ENCODE peak calls at places on chromosomes 12 and 14, in five cellular contexts. H, S, L, E and Y are unnamed samples.

GRCh38 chr12:120783197-120783596 is 57.6 kb downstream of the ACADS start:
- DNase-seq in H (peak; percentile 75), S (no peak), L (no peak), E (peak; percentile 20), Y (no peak)

GRCh38 chr12:64670039-64670438 is 59.7 kb downstream of the RASSF3 start:
- DNase-seq in H (no peak), S (no peak), L (no peak), E (no peak), Y (peak; percentile 39)

GRCh38 chr14:84937449-84937848 is 592.5 kb upstream of the FLRT2 start:
- DNase-seq in H (no peak), S (no peak), L (no peak), E (no peak), Y (no peak)

GRCh38 chr12:55997535-55997859 is 421 bp downstream of the SUOX start:
- DNase-seq in H (no peak), S (no peak), L (no peak), E (no peak), Y (no peak)

GRCh38 chr12:118418385-118419057 is 42.2 kb downstream of the SUDS3 start:
- DNase-seq in H (no peak), S (no peak), L (no peak), E (peak; percentile 9), Y (no peak)

GRCh38 chr14:61374284-61374683 is 52.9 kb downstream of the PRKCH start:
- DNase-seq in H (no peak), S (no peak), L (no peak), E (no peak), Y (no peak)

GRCh38 chr12:124036117-124037109 is 63.4 kb downstream of the ZNF664 start:
- DNase-seq in H (peak; percentile 72), S (peak; percentile 33), L (peak; percentile 7), E (peak; percentile 50), Y (peak; percentile 23)

GRCh38 chr12:112798019-112798760 is 6.6 kb downstream of the RPH3A start:
- DNase-seq in H (no peak), S (no peak), L (no peak), E (no peak), Y (no peak)

GRCh38 chr12:49059385-49060232 is 985 bp downstream of the KMT2D start:
- DNase-seq in H (peak; percentile 57), S (no peak), L (no peak), E (peak; percentile 15), Y (no peak)

GRCh38 chr12:46843811-46844210 is 18.0 kb upstream of the SLC38A4 start:
- DNase-seq in H (peak; percentile 57), S (no peak), L (no peak), E (peak; percentile 81), Y (no peak)

GRCh38 chr12:99558113-99558512 is 89.4 kb upstream of the GARIN6 start:
- DNase-seq in H (no peak), S (no peak), L (no peak), E (no peak), Y (no peak)

GRCh38 chr12:99722690-99723486 is 75.3 kb downstream of the GARIN6 start:
- DNase-seq in H (no peak), S (no peak), L (no peak), E (no peak), Y (no peak)

GRCh38 chr12:94147377-94147990 is 893 bp upstream of the PLXNC1 start:
- DNase-seq in H (no peak), S (no peak), L (no peak), E (no peak), Y (no peak)

GRCh38 chr14:67620217-67620789 is 583 bp downstream of the ARG2 start:
- DNase-seq in H (peak; percentile 49), S (peak; percentile 13), L (no peak), E (no peak), Y (peak; percentile 51)

GRCh38 chr14:56005580-56006053 is 112.6 kb upstream of the PELI2 start:
- DNase-seq in H (no peak), S (no peak), L (no peak), E (peak; percentile 58), Y (no peak)

GRCh38 chr12:49962861-49963765 is 1.4 kb downstream of the AQP5 start:
- DNase-seq in H (peak; percentile 41), S (peak; percentile 77), L (no peak), E (peak; percentile 5), Y (no peak)

GRCh38 chr12:57863676-57864075 is 17.1 kb upstream of the CTDSP2 start:
- DNase-seq in H (no peak), S (no peak), L (no peak), E (no peak), Y (no peak)

GRCh38 chr14:35340616-35341453 is 48.7 kb downstream of the PSMA6 start:
- DNase-seq in H (no peak), S (no peak), L (no peak), E (no peak), Y (no peak)

GRCh38 chr12:123741937-123742572 is 20.0 kb upstream of the DNAH10 start:
- DNase-seq in H (no peak), S (no peak), L (no peak), E (no peak), Y (peak; percentile 35)

GRCh38 chr12:111488271-111488670 is 82.5 kb downstream of the SH2B3 start:
- DNase-seq in H (no peak), S (peak; percentile 30), L (no peak), E (no peak), Y (no peak)

GRCh38 chr14:100534528-100535286 is 52.5 kb downstream of the BEGAIN start:
- DNase-seq in H (peak; percentile 29), S (no peak), L (no peak), E (no peak), Y (no peak)

GRCh38 chr14:32825058-32825457 is 113.6 kb upstream of the NPAS3 start:
- DNase-seq in H (no peak), S (no peak), L (no peak), E (no peak), Y (no peak)

GRCh38 chr14:95535226-95536021 is 574 bp downstream of the GLRX5 start:
- DNase-seq in H (no peak), S (peak; percentile 37), L (no peak), E (no peak), Y (no peak)

GRCh38 chr12:54273981-54274380 is 5.9 kb downstream of the CBX5 start:
- DNase-seq in H (no peak), S (no peak), L (no peak), E (no peak), Y (no peak)

GRCh38 chr12:10331642-10332239 is 24.1 kb downstream of the KLRD1 start:
- DNase-seq in H (peak; percentile 75), S (no peak), L (no peak), E (peak; percentile 57), Y (peak; percentile 48)

GRCh38 chr12:78885466-78885865 is 20.9 kb downstream of the SYT1 start:
- DNase-seq in H (no peak), S (no peak), L (no peak), E (no peak), Y (no peak)

DNA sequence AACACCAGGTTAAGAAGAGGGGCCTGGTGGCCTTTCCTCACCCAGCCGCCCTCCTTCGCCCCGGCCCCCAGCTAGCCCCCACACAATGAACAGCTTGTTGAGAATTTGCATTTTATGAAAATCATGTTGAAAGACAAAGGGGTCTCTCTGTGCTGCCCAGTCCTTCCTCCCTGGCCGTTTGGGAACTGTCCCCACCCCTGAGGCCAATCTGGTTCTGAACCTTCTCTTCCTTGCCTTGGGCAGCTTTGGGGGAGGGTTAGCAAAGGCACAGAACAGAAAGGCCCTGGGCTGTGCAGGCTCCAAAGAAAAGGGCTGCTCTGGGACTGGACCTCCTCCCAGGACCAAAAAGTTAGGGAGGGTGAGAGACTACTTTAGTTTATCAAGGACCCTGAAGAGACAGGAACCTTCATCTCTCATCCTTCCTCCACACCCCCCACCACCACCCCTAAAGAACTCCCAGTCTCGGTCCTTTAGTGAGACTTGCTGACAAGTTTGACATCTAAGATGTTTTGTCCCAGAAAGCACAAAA is 1.3 kb downstream of the TAMALIN start:
- DNase-seq in H (no peak), S (no peak), L (no peak), E (no peak), Y (no peak)
- H3K4me3 ChIP-seq in H (peak overlapping the region; percentile 44), S (peak overlapping the region; percentile 54), L (peak overlapping the region; percentile 18), E (peak overlapping the region; percentile 63), Y (peak overlapping the region; percentile 71)

GRCh38 chr12:25740617-25741016 is 187.5 kb upstream of the LMNTD1 start:
- DNase-seq in H (no peak), S (no peak), L (no peak), E (no peak), Y (no peak)
- H3K4me3 ChIP-seq in H (no peak overlapping the region), S (no peak overlapping the region), L (no peak overlapping the region), E (no peak overlapping the region), Y (no peak overlapping the region)

GRCh38 chr14:22561366-22561660 is 27.7 kb downstream of the DAD1 start:
- DNase-seq in H (no peak), S (no peak), L (no peak), E (no peak), Y (no peak)

GRCh38 chr14:22564463-22564862 is 24.6 kb downstream of the DAD1 start:
- DNase-seq in H (no peak), S (no peak), L (no peak), E (no peak), Y (no peak)

GRCh38 chr14:22563987-22564386 is 25.0 kb downstream of the DAD1 start:
- DNase-seq in H (no peak), S (no peak), L (no peak), E (no peak), Y (no peak)

GRCh38 chr14:22560638-22561365 is 28.2 kb downstream of the DAD1 start:
- DNase-seq in H (no peak), S (no peak), L (no peak), E (no peak), Y (no peak)

GRCh38 chr14:22561661-22562579 is 27.1 kb downstream of the DAD1 start:
- DNase-seq in H (no peak), S (no peak), L (peak; percentile 71), E (no peak), Y (peak; percentile 67)
- H3K4me3 ChIP-seq in H (no peak overlapping the region), S (no peak overlapping the region), L (peak overlapping the region; percentile 62), E (no peak overlapping the region), Y (peak overlapping the region; percentile 40)

DNA sequence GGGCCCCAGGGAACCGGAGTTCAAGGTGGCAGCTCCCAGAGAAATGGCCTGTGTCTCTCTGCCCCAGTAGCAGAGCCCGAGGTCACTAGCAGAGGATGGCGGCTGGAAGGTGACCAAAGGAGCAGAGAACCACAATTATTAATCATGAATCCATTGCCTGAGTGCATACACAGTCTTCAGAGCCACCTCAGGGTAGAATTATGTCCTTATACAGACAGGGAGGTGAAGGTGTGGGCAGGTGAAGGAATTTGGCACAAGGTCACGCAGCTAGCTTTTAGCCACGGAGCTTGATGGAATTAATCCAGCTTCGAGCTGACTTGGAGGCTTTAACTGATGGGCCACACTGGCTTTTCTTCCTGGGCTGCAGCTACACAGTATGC is 93.2 kb downstream of the LRRC74A start:
- DNase-seq in H (no peak), S (no peak), L (no peak), E (no peak), Y (no peak)
- H3K4me3 ChIP-seq in H (no peak overlapping the region), S (no peak overlapping the region), L (no peak overlapping the region), E (peak overlapping the region; percentile 37), Y (no peak overlapping the region)

GRCh38 chr12:130715150-130715995 is 726 bp downstream of the RIMBP2 start:
- DNase-seq in H (no peak), S (no peak), L (no peak), E (no peak), Y (no peak)

GRCh38 chr12:130715996-130716917 is at the start of gene RIMBP2:
- DNase-seq in H (peak; percentile 35), S (no peak), L (no peak), E (peak; percentile 13), Y (no peak)

GRCh38 chr12:130717752-130718151 is 1.7 kb upstream of the RIMBP2 start:
- DNase-seq in H (no peak), S (no peak), L (no peak), E (no peak), Y (no peak)

GRCh38 chr12:130714591-130715149 is 1.4 kb downstream of the RIMBP2 start:
- DNase-seq in H (no peak), S (no peak), L (no peak), E (no peak), Y (no peak)

GRCh38 chr12:130716918-130717306 is 813 bp upstream of the RIMBP2 start:
- DNase-seq in H (no peak), S (no peak), L (no peak), E (no peak), Y (no peak)
- H3K4me3 ChIP-seq in H (no peak overlapping the region), S (no peak overlapping the region), L (no peak overlapping the region), E (no peak overlapping the region), Y (no peak overlapping the region)